ENCODE peak calls at places on chromosomes 5 and 9, in six cellular contexts. T, V, D, R, W and E are unnamed samples.

GRCh38 chr5:134247411-134247810 is 21.5 kb upstream of the PPP2CA start:
- DNase-seq in T (no peak), V (peak), D (peak), R (peak), W (no peak), E (peak)

GRCh38 chr5:149675467-149676201 is 54.5 kb upstream of the PPARGC1B start:
- DNase-seq in T (no peak), V (no peak), D (no peak), R (no peak), W (peak), E (no peak)

GRCh38 chr5:82421119-82421518 is 143.0 kb upstream of the RPS23 start:
- DNase-seq in T (no peak), V (peak), D (peak), R (peak), W (no peak), E (peak)

GRCh38 chr5:77991084-77991483 is 214.9 kb upstream of the TBCA start:
- DNase-seq in T (no peak), V (no peak), D (no peak), R (no peak), W (no peak), E (no peak)

GRCh38 chr9:110278080-110278707 is 21.9 kb upstream of the TXN start:
- DNase-seq in T (no peak), V (no peak), D (no peak), R (peak), W (no peak), E (no peak)

GRCh38 chr9:35689351-35689600 is 449 bp downstream of the TPM2 start:
- DNase-seq in T (no peak), V (no peak), D (no peak), R (no peak), W (no peak), E (no peak)

GRCh38 chr9:69671904-69672827 is at the start of gene APBA1:
- DNase-seq in T (peak), V (peak), D (peak), R (peak), W (peak), E (peak)

GRCh38 chr9:120692901-120693573 is 21.2 kb downstream of the MEGF9 start:
- DNase-seq in T (no peak), V (no peak), D (peak), R (peak), W (no peak), E (peak)

GRCh38 chr5:130126748-130127147 is 222.5 kb downstream of the CHSY3 start:
- DNase-seq in T (no peak), V (peak), D (no peak), R (no peak), W (no peak), E (peak)

GRCh38 chr9:104826911-104827310 is 63.0 kb downstream of the NIPSNAP3B start:
- DNase-seq in T (no peak), V (no peak), D (no peak), R (no peak), W (no peak), E (no peak)

GRCh38 chr5:124783794-124784193 is 37.4 kb upstream of the ZNF608 start:
- DNase-seq in T (no peak), V (peak), D (peak), R (peak), W (no peak), E (peak)

GRCh38 chr5:82885657-82886389 is 191.4 kb downstream of the TMEM167A start:
- DNase-seq in T (no peak), V (peak), D (no peak), R (peak), W (no peak), E (peak)

GRCh38 chr9:7169717-7170348 is 412.1 kb downstream of the KDM4C start:
- DNase-seq in T (no peak), V (peak), D (peak), R (peak), W (no peak), E (peak)

GRCh38 chr5:160466889-160467554 is 45.4 kb downstream of the PTTG1 start:
- DNase-seq in T (no peak), V (no peak), D (no peak), R (peak), W (no peak), E (peak)

DNA sequence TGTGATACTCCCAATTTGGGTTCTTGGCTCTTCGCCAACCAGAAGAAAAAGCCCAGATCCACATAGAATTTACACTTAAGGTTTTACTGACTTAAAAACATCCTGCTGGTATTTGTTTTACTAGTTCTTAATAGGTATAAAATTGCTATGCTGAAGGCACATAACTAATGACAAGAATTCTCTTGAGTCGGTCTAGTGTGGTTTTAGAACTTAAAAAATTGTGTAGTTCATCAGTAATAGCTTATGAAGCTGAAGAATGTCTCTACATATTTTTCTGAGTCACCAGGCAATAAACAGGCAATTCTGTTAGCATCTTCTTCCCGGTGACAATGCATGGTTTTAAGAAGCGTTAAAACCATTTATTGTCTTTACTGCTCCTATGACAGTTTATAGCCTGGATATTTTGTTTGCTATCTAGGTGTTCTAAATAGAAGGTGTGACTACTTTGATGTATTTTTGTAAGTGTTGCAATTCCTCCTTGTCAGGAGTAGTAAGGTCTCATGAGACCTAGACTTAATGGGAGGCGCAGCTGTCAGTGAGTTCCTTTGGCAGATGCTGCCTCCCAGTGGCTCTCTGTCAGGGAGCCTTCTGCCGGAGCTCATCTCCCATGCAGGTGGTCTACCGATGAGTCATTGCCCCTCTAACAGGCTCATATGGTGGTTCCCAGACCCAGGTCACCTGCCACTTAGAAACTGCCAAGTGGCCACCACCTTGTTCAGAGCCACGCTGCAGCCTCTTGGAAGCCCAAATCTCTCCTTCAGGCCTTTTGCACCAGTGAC is 173.8 kb downstream of the MAST4 start:
- DNase-seq in T (no peak), V (no peak), D (no peak), R (peak), W (no peak), E (peak)
- TF ChIP-seq CTCF in T (no peak), V (no peak), D (peak), R (peak), W (no peak), E (peak)

GRCh38 chr5:161850491-161850890 is 2.6 kb downstream of the GABRA1 start:
- DNase-seq in T (no peak), V (no peak), D (no peak), R (no peak), W (no peak), E (no peak)

GRCh38 chr5:161851691-161852299 is 3.9 kb downstream of the GABRA1 start:
- DNase-seq in T (no peak), V (no peak), D (no peak), R (peak), W (no peak), E (peak)

GRCh38 chr5:161847896-161848510 is at the start of gene GABRA1:
- DNase-seq in T (peak), V (no peak), D (no peak), R (no peak), W (no peak), E (no peak)

GRCh38 chr5:161846731-161847130 is 1.2 kb upstream of the GABRA1 start:
- DNase-seq in T (no peak), V (no peak), D (no peak), R (no peak), W (no peak), E (no peak)

GRCh38 chr5:161847447-161847846 is 473 bp upstream of the GABRA1 start:
- DNase-seq in T (no peak), V (no peak), D (no peak), R (no peak), W (no peak), E (no peak)
- H3K4me3 ChIP-seq in T (no peak), V (no peak), D (no peak), R (no peak), W (no peak), E (no peak)

DNA sequence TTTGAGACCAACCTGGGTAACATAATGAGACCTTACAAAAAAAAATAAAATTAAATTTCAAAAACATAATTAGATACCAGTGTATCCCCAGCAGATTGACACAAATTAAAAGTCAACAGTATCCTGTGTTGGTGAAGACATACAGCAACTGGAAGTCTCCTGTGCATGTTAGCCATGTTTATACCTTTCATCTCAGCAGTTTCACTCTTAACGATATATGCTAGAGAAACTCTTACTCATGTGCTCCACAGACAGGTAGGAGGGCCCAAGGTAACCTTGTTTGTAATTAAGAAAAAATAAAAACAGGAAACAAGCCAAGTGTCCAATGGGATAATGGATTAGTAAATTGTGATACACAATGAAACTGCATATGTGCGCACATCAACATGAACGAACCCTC is 50.1 kb upstream of the N4BP3 start:
- DNase-seq in T (no peak), V (no peak), D (no peak), R (no peak), W (no peak), E (no peak)
- TF ChIP-seq CTCF in T (no peak), V (no peak), D (no peak), R (no peak), W (no peak), E (no peak)

GRCh38 chr5:14172149-14172795 is 29.1 kb downstream of the TRIO start:
- DNase-seq in T (no peak), V (no peak), D (no peak), R (no peak), W (no peak), E (no peak)

GRCh38 chr5:14171621-14172020 is 28.5 kb downstream of the TRIO start:
- DNase-seq in T (no peak), V (no peak), D (peak), R (peak), W (no peak), E (peak)

GRCh38 chr5:14173419-14174234 is 30.5 kb downstream of the TRIO start:
- DNase-seq in T (no peak), V (peak), D (peak), R (no peak), W (no peak), E (peak)

GRCh38 chr5:14176888-14177287 is 33.7 kb downstream of the TRIO start:
- DNase-seq in T (no peak), V (no peak), D (no peak), R (no peak), W (no peak), E (no peak)

DNA sequence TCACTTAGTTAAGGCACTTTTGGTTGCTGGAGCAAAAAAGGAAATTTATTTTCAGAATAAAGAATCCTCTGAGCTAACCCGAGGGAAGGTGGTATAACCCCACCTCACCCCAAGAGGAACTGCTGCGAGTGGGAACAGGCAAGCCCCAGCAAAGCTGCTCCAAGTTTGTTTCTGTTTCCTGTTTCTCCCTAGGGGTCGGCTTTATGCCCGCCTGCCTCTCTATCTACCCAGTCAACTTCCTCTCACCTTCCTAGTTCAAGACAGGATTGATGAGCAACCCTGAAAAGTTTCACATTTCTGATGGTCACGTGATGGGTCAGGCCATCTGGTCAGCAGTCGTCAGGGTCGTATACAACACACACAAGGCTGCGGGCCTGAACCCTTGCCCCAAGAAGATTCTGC is 31.1 kb downstream of the TRIO start:
- DNase-seq in T (no peak), V (no peak), D (no peak), R (no peak), W (no peak), E (peak)
- H3K4me3 ChIP-seq in T (no peak), V (peak), D (no peak), R (no peak), W (no peak), E (peak)

GRCh38 chr5:170225326-170226137 is 7.3 kb upstream of the C5orf58 start:
- DNase-seq in T (peak), V (peak), D (peak), R (peak), W (peak), E (peak)
- TF ChIP-seq CTCF in T (peak), V (peak), D (peak), R (peak), W (peak), E (peak)

GRCh38 chr5:158414333-158414762 is 555.4 kb upstream of the CLINT1 start:
- DNase-seq in T (no peak), V (no peak), D (no peak), R (peak), W (no peak), E (peak)
- H3K4me3 ChIP-seq in T (no peak), V (no peak), D (no peak), R (no peak), W (no peak), E (no peak)

DNA sequence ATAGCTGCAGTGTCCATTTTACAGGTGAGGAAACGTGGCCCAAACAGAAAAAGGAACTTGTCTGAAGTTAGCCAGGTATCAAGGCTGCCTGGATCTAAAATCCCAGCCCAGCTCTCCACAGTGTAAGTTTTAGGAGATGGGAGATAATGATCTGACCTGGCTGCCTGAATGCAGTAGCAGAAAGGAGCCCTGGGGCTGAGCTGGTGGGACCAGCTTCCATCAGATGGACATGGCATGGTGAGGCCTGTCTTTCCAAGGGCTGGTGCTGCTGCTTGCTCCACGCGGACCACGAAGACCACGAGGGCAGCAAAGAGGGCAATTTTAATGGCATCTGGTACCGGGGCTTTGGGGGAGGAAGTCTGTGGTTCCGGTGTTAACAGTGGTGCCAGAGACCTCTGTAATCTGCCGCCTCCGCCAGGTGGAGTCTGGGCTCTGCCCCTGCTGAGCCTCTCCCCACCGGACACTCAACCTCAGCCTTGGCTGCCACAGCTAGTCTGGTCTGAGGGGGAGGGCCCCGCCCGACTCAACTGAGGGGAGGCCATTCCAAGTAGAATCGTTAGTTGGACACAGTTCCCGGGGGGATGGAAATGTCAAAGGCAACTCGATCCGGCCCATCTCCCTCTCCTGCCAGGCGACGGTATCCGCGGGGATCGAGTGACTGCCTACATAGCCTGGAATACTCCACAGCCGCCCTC is 650 bp downstream of the MYORG start:
- DNase-seq in T (peak), V (no peak), D (no peak), R (peak), W (peak), E (peak)
- TF ChIP-seq CTCF in T (peak), V (no peak), D (no peak), R (no peak), W (no peak), E (peak)

GRCh38 chr5:176620333-176620981 is 9.9 kb downstream of the SNCB start:
- DNase-seq in T (no peak), V (no peak), D (peak), R (no peak), W (no peak), E (peak)
- H3K4me3 ChIP-seq in T (no peak), V (no peak), D (peak), R (no peak), W (no peak), E (peak)